ENCODE peak calls at places on chromosomes 6 and 20, in ten cellular contexts. O is NCI-H2081; I is NCI-H2171 treated with DMSO at 0.1 percent for 48 hours; W is fibroblast of pulmonary artery; X is T-helper 1 cell; F is bronchial epithelial cell; C is activated naive CD4-positive, alpha-beta T cell treated with anti-CD3 and anti-CD28 coated beads, Interleukin-2, amount 10 ng/mL, durations not matched to agents 7 days and 5 days; Z is CD4-positive, alpha-beta T cell; G is amniotic epithelial cell; B is fibroblast of the conjunctiva. H is an unnamed sample.

GRCh38 chr20:50267041-50267865 is 76.6 kb downstream of the CEBPB start:
- DNase-seq in O (no peak), I (peak), W (peak), X (no peak), F (peak), C (no peak), Z (no peak), G (no peak), B (peak), H (no peak)

GRCh38 chr6:159831373-159831679 is 31.2 kb downstream of the PNLDC1 start:
- DNase-seq in O (no peak), I (no peak), W (no peak), X (no peak), F (no peak), C (no peak), Z (no peak), G (no peak), B (no peak), H (no peak)

GRCh38 chr6:117072781-117073180 is 192.6 kb upstream of the VGLL2 start:
- DNase-seq in O (no peak), I (no peak), W (no peak), X (no peak), F (no peak), C (no peak), Z (no peak), G (no peak), B (no peak), H (no peak)

GRCh38 chr20:4233520-4233919 is 218.2 kb upstream of the RNF24 start:
- DNase-seq in O (no peak), I (no peak), W (no peak), X (no peak), F (no peak), C (no peak), Z (no peak), G (no peak), B (no peak), H (no peak)

GRCh38 chr6:38080889-38081288 is 261.4 kb downstream of the ZFAND3 start:
- DNase-seq in O (no peak), I (no peak), W (peak), X (no peak), F (peak), C (no peak), Z (no peak), G (peak), B (no peak), H (no peak)

GRCh38 chr6:38567436-38567835 is 72.3 kb downstream of the BTBD9 start:
- DNase-seq in O (peak), I (peak), W (peak), X (no peak), F (peak), C (no peak), Z (no peak), G (peak), B (peak), H (peak)

GRCh38 chr6:154928325-154928922 is 66.7 kb upstream of the TIAM2 start:
- DNase-seq in O (peak), I (peak), W (peak), X (peak), F (peak), C (peak), Z (peak), G (peak), B (peak), H (peak)

GRCh38 chr6:1958257-1958656 is 287.1 kb downstream of the GMDS start:
- DNase-seq in O (no peak), I (no peak), W (no peak), X (no peak), F (peak), C (no peak), Z (no peak), G (no peak), B (no peak), H (no peak)

GRCh38 chr20:55533601-55534000 is 471.7 kb downstream of the CBLN4 start:
- DNase-seq in O (no peak), I (no peak), W (no peak), X (no peak), F (no peak), C (no peak), Z (no peak), G (no peak), B (no peak), H (no peak)

GRCh38 chr20:34872604-34873224 is at the start of gene GGT7:
- DNase-seq in O (peak), I (peak), W (peak), X (peak), F (peak), C (peak), Z (peak), G (peak), B (peak), H (peak)

GRCh38 chr20:38658879-38659612 is 57.4 kb downstream of the ARHGAP40 start:
- DNase-seq in O (peak), I (no peak), W (peak), X (no peak), F (peak), C (peak), Z (peak), G (peak), B (no peak), H (no peak)

GRCh38 chr6:146914563-146915483 is 289.4 kb upstream of the STXBP5 start:
- DNase-seq in O (no peak), I (no peak), W (peak), X (no peak), F (peak), C (no peak), Z (no peak), G (peak), B (peak), H (peak)

GRCh38 chr6:89347825-89348224 is 4.7 kb downstream of the UBE2J1 start:
- DNase-seq in O (no peak), I (no peak), W (peak), X (no peak), F (peak), C (no peak), Z (no peak), G (peak), B (no peak), H (no peak)

GRCh38 chr6:166258854-166259276 is 49.3 kb downstream of the PRR18 start:
- DNase-seq in O (no peak), I (no peak), W (no peak), X (peak), F (no peak), C (peak), Z (peak), G (no peak), B (no peak), H (no peak)

GRCh38 chr20:41003143-41003932 is 25.3 kb upstream of the TOP1 start:
- DNase-seq in O (no peak), I (peak), W (peak), X (peak), F (peak), C (peak), Z (peak), G (peak), B (peak), H (peak)

GRCh38 chr6:79544939-79545450 is 7.8 kb upstream of the LCA5 start:
- DNase-seq in O (peak), I (peak), W (peak), X (no peak), F (peak), C (no peak), Z (no peak), G (peak), B (peak), H (peak)

GRCh38 chr6:56549014-56549413 is 93.7 kb downstream of the DST start:
- DNase-seq in O (no peak), I (no peak), W (peak), X (no peak), F (peak), C (no peak), Z (no peak), G (no peak), B (no peak), H (no peak)

GRCh38 chr6:12049165-12049564 is 37.1 kb downstream of the HIVEP1 start:
- DNase-seq in O (no peak), I (no peak), W (no peak), X (no peak), F (no peak), C (no peak), Z (no peak), G (no peak), B (no peak), H (no peak)

GRCh38 chr20:23782366-23782983 is 31.7 kb upstream of the CST1 start:
- DNase-seq in O (no peak), I (peak), W (peak), X (no peak), F (peak), C (peak), Z (no peak), G (peak), B (no peak), H (no peak)

GRCh38 chr6:52724041-52724405 is 39.3 kb downstream of the GSTA2 start:
- DNase-seq in O (no peak), I (no peak), W (peak), X (no peak), F (no peak), C (no peak), Z (no peak), G (peak), B (no peak), H (peak)

GRCh38 chr20:32089637-32090330 is 19.7 kb upstream of the TM9SF4 start:
- DNase-seq in O (no peak), I (no peak), W (no peak), X (no peak), F (no peak), C (no peak), Z (no peak), G (no peak), B (no peak), H (no peak)

GRCh38 chr20:58870293-58871014 is 17.9 kb downstream of the GNAS start:
- DNase-seq in O (peak), I (peak), W (peak), X (peak), F (peak), C (peak), Z (peak), G (peak), B (peak), H (peak)

GRCh38 chr6:52109073-52109635 is 21.7 kb upstream of the PKHD1 start:
- DNase-seq in O (no peak), I (peak), W (no peak), X (no peak), F (no peak), C (no peak), Z (no peak), G (no peak), B (no peak), H (no peak)

GRCh38 chr6:47117314-47117713 is 75.2 kb upstream of the ADGRF1 start:
- DNase-seq in O (no peak), I (no peak), W (no peak), X (no peak), F (no peak), C (no peak), Z (no peak), G (no peak), B (no peak), H (no peak)

GRCh38 chr6:44024597-44025219 is 102.5 kb downstream of the MRPL14 start:
- DNase-seq in O (no peak), I (no peak), W (no peak), X (no peak), F (no peak), C (peak), Z (no peak), G (no peak), B (no peak), H (no peak)

GRCh38 chr20:3046677-3047462 is 1.0 kb downstream of the MRPS26 start:
- DNase-seq in O (peak), I (peak), W (peak), X (no peak), F (peak), C (no peak), Z (no peak), G (no peak), B (no peak), H (no peak)

GRCh38 chr20:63778034-63778752 is 38.6 kb downstream of the SLC2A4RG start:
- DNase-seq in O (no peak), I (no peak), W (no peak), X (no peak), F (peak), C (no peak), Z (no peak), G (no peak), B (no peak), H (no peak)

GRCh38 chr6:20486641-20487040 is 47.6 kb upstream of the CDKAL1 start:
- DNase-seq in O (no peak), I (no peak), W (no peak), X (no peak), F (no peak), C (no peak), Z (no peak), G (no peak), B (no peak), H (no peak)

GRCh38 chr6:31979238-31979898 is 2.5 kb upstream of the C4A start:
- DNase-seq in O (no peak), I (no peak), W (no peak), X (no peak), F (no peak), C (no peak), Z (no peak), G (no peak), B (no peak), H (no peak)

H was measured in astrocyte of the cerebellum.